ENCODE peak calls at places on chromosomes 3 and 15, in seven cellular contexts. I is left colon; P is dermis blood vessel endothelial cell; X is colonic mucosa; T is stimulated activated CD4-positive, alpha-beta T cell treated with anti-CD3 and anti-CD28 coated beads, Interleukin-15, amount 100 ng/mL, for 1 hour; F is SK-MEL-5; B is naive thymus-derived CD8-positive, alpha-beta T cell. V is an unnamed sample.

GRCh38 chr3:150371741-150372254 is 36.3 kb upstream of the TSC22D2 start:
- DNase-seq in I (peak), P (peak), X (peak), T (no peak), F (peak), B (no peak), V (no peak)

GRCh38 chr3:185537369-185537970 is 14.9 kb downstream of the LIPH start:
- DNase-seq in I (peak), P (peak), X (peak), T (no peak), F (peak), B (no peak), V (no peak)

GRCh38 chr3:15933439-15934144 is 135.8 kb upstream of the ANKRD28 start:
- DNase-seq in I (no peak), P (no peak), X (no peak), T (no peak), F (no peak), B (no peak), V (no peak)

GRCh38 chr15:64930019-64930652 is 18.4 kb downstream of the ANKDD1A start:
- DNase-seq in I (no peak), P (no peak), X (no peak), T (no peak), F (no peak), B (no peak), V (no peak)

GRCh38 chr15:81113861-81114261 is 20.2 kb upstream of the CFAP161 start:
- DNase-seq in I (no peak), P (no peak), X (no peak), T (no peak), F (no peak), B (no peak), V (no peak)

GRCh38 chr15:72130272-72130671 is 12.1 kb downstream of the SENP8 start:
- DNase-seq in I (no peak), P (no peak), X (no peak), T (no peak), F (no peak), B (no peak), V (no peak)

GRCh38 chr15:56916825-56917477 is 1.5 kb upstream of the TCF12 start:
- DNase-seq in I (no peak), P (peak), X (no peak), T (no peak), F (no peak), B (no peak), V (no peak)

GRCh38 chr3:43796041-43796596 is 105.4 kb downstream of the ABHD5 start:
- DNase-seq in I (no peak), P (no peak), X (no peak), T (no peak), F (no peak), B (no peak), V (no peak)

GRCh38 chr15:81744364-81744763 is 301.5 kb downstream of the MEX3B start:
- DNase-seq in I (no peak), P (no peak), X (no peak), T (no peak), F (no peak), B (no peak), V (no peak)